ENCODE peak calls at places on chromosome 12, in four cellular contexts. One of them, this sample, is unnamed.

GRCh38 chr12:401235-402126 is at the start of gene CCDC77:
- DNase-seq in cardiac fibroblast: peak; percentile 93
- DNase-seq in GM12865: peak; percentile 96
- DNase-seq in ACHN: peak; percentile 98
- DNase-seq in this sample: peak; percentile 92

GRCh38 chr12:43396671-43397070 is 155.3 kb downstream of the ADAMTS20 start:
- DNase-seq in cardiac fibroblast: no peak
- DNase-seq in GM12865: no peak
- DNase-seq in ACHN: no peak
- DNase-seq in this sample: no peak

GRCh38 chr12:124910561-124911478 is 3.6 kb downstream of the UBC start:
- DNase-seq in GM12865: peak; percentile 32
- DNase-seq in cardiac fibroblast: peak; percentile 50
- DNase-seq in ACHN: peak; percentile 64
- DNase-seq in this sample: no peak

GRCh38 chr12:67441736-67442346 is 172.7 kb downstream of the CAND1 start:
- DNase-seq in GM12865: peak; percentile 87
- DNase-seq in ACHN: peak; percentile 86
- DNase-seq in cardiac fibroblast: peak; percentile 85
- DNase-seq in this sample: peak; percentile 77

GRCh38 chr12:10128687-10129086 is 1.3 kb downstream of the CLEC7A start:
- DNase-seq in cardiac fibroblast: no peak
- DNase-seq in GM12865: no peak
- DNase-seq in ACHN: no peak
- DNase-seq in this sample: no peak

GRCh38 chr12:15741082-15741481 is 48.1 kb downstream of the EPS8 start:
- DNase-seq in GM12865: no peak
- DNase-seq in ACHN: no peak
- DNase-seq in cardiac fibroblast: no peak
- DNase-seq in this sample: no peak

GRCh38 chr12:130041983-130042812 is 120.1 kb upstream of the FZD10 start:
- DNase-seq in cardiac fibroblast: no peak
- DNase-seq in ACHN: no peak
- DNase-seq in GM12865: no peak
- DNase-seq in this sample: peak; percentile 80

GRCh38 chr12:123231931-123232330 is 1.0 kb downstream of the MPHOSPH9 start:
- DNase-seq in ACHN: no peak
- DNase-seq in cardiac fibroblast: no peak
- DNase-seq in GM12865: peak; percentile 14
- DNase-seq in this sample: no peak

GRCh38 chr12:94149781-94150482 is 1.6 kb downstream of the PLXNC1 start:
- DNase-seq in cardiac fibroblast: peak; percentile 64
- DNase-seq in GM12865: peak; percentile 56
- DNase-seq in ACHN: no peak
- DNase-seq in this sample: peak; percentile 87

GRCh38 chr12:122412851-122413433 is 9.5 kb downstream of the CLIP1 start:
- DNase-seq in GM12865: peak; percentile 65
- DNase-seq in cardiac fibroblast: no peak
- DNase-seq in ACHN: no peak
- DNase-seq in this sample: no peak